ENCODE peak calls at places on chromosome 13, in seven cellular contexts. C is neuronal stem cell; N is endodermal cell; O is CD4-positive, alpha-beta T cell; P is CD4-positive, alpha-beta memory T cell; H is cardiac muscle cell; W is tibial nerve. M is an unnamed sample.

GRCh38 chr13:77833331-77833863 is 85.2 kb downstream of the EDNRB start:
- DNase-seq in C (no peak), N (no peak), O (no peak), P (no peak), H (no peak), W (peak; percentile 64), M (no peak)

GRCh38 chr13:45373116-45373606 is 32.2 kb upstream of the TPT1 start:
- DNase-seq in C (no peak), N (no peak), O (no peak), P (no peak), H (no peak), W (no peak), M (no peak)

GRCh38 chr13:98563071-98563470 is 13.8 kb downstream of the STK24 start:
- DNase-seq in C (no peak), N (no peak), O (peak; percentile 53), P (peak; percentile 54), H (no peak), W (no peak), M (no peak)

GRCh38 chr13:22594041-22594440 is 586.7 kb upstream of the SGCG start:
- DNase-seq in C (no peak), N (no peak), O (no peak), P (no peak), H (no peak), W (no peak), M (no peak)

GRCh38 chr13:23718916-23719470 is 148.8 kb downstream of the TNFRSF19 start:
- DNase-seq in C (no peak), N (no peak), O (no peak), P (no peak), H (no peak), W (no peak), M (no peak)

GRCh38 chr13:50033696-50034095 is 18.5 kb downstream of the KCNRG start:
- DNase-seq in C (no peak), N (no peak), O (no peak), P (no peak), H (no peak), W (no peak), M (no peak)

GRCh38 chr13:61040180-61040579 is 375.5 kb downstream of the PCDH20 start:
- DNase-seq in C (no peak), N (no peak), O (no peak), P (no peak), H (no peak), W (no peak), M (no peak)

GRCh38 chr13:95002968-95003813 is 290.8 kb upstream of the SOX21 start:
- DNase-seq in C (peak; percentile 17), N (peak; percentile 57), O (no peak), P (no peak), H (peak; percentile 23), W (no peak), M (no peak)

GRCh38 chr13:95510950-95511349 is 41.6 kb upstream of the CLDN10 start:
- DNase-seq in C (no peak), N (no peak), O (no peak), P (no peak), H (no peak), W (no peak), M (no peak)

GRCh38 chr13:97122381-97122996 is 99.6 kb upstream of the MBNL2 start:
- DNase-seq in C (no peak), N (no peak), O (no peak), P (no peak), H (no peak), W (no peak), M (no peak)

GRCh38 chr13:24097667-24098066 is 62.9 kb upstream of the SPATA13 start:
- DNase-seq in C (no peak), N (no peak), O (no peak), P (no peak), H (no peak), W (no peak), M (no peak)

GRCh38 chr13:38662362-38662761 is 24.5 kb upstream of the FREM2 start:
- DNase-seq in C (no peak), N (no peak), O (no peak), P (no peak), H (peak; percentile 56), W (no peak), M (no peak)

GRCh38 chr13:46655727-46656180 is 102.8 kb downstream of the LRCH1 start:
- DNase-seq in C (peak; percentile 23), N (no peak), O (no peak), P (no peak), H (peak; percentile 25), W (no peak), M (no peak)

GRCh38 chr13:44044544-44045178 is 165.0 kb downstream of the LACC1 start:
- DNase-seq in C (no peak), N (no peak), O (no peak), P (no peak), H (no peak), W (no peak), M (no peak)

GRCh38 chr13:37134411-37135041 is 29.1 kb upstream of the CSNK1A1L start:
- DNase-seq in C (no peak), N (no peak), O (no peak), P (no peak), H (no peak), W (no peak), M (no peak)

GRCh38 chr13:94020833-94021232 is 458.6 kb downstream of the DCT start:
- DNase-seq in C (no peak), N (no peak), O (no peak), P (no peak), H (no peak), W (no peak), M (no peak)

GRCh38 chr13:48985751-48986150 is 10.0 kb downstream of the FNDC3A start:
- DNase-seq in C (no peak), N (no peak), O (no peak), P (no peak), H (no peak), W (no peak), M (no peak)

GRCh38 chr13:110714798-110715394 is 1.4 kb downstream of the ING1 start:
- DNase-seq in C (peak; percentile 35), N (peak; percentile 83), O (peak; percentile 46), P (no peak), H (peak; percentile 63), W (peak; percentile 48), M (no peak)

GRCh38 chr13:97028441-97029299 is 34.4 kb upstream of the OXGR1 start:
- DNase-seq in C (peak; percentile 59), N (peak; percentile 80), O (peak; percentile 21), P (peak; percentile 28), H (peak; percentile 50), W (peak; percentile 84), M (no peak)

GRCh38 chr13:33767140-33767539 is 50.8 kb upstream of the RFC3 start:
- DNase-seq in C (no peak), N (no peak), O (no peak), P (no peak), H (no peak), W (no peak), M (no peak)

GRCh38 chr13:44158055-44158655 is 215.5 kb upstream of the SERP2 start:
- DNase-seq in C (no peak), N (no peak), O (no peak), P (no peak), H (no peak), W (peak; percentile 15), M (no peak)

GRCh38 chr13:96473463-96474157 is 383.7 kb downstream of the HS6ST3 start:
- DNase-seq in C (peak; percentile 20), N (no peak), O (no peak), P (no peak), H (peak; percentile 3), W (no peak), M (no peak)

GRCh38 chr13:110556224-110556606 is 5.3 kb downstream of the RAB20 start:
- DNase-seq in C (no peak), N (no peak), O (no peak), P (no peak), H (no peak), W (no peak), M (no peak)

GRCh38 chr13:79779761-79780160 is 298.8 kb downstream of the NDFIP2 start:
- DNase-seq in C (peak; percentile 24), N (peak; percentile 61), O (no peak), P (no peak), H (no peak), W (peak; percentile 42), M (peak; percentile 17)
- H3K27ac ChIP-seq in C (no peak overlapping the region), N (no peak overlapping the region), O (no peak overlapping the region), P (no peak overlapping the region), H (no peak overlapping the region), W (no peak overlapping the region), M (no peak overlapping the region)

DNA sequence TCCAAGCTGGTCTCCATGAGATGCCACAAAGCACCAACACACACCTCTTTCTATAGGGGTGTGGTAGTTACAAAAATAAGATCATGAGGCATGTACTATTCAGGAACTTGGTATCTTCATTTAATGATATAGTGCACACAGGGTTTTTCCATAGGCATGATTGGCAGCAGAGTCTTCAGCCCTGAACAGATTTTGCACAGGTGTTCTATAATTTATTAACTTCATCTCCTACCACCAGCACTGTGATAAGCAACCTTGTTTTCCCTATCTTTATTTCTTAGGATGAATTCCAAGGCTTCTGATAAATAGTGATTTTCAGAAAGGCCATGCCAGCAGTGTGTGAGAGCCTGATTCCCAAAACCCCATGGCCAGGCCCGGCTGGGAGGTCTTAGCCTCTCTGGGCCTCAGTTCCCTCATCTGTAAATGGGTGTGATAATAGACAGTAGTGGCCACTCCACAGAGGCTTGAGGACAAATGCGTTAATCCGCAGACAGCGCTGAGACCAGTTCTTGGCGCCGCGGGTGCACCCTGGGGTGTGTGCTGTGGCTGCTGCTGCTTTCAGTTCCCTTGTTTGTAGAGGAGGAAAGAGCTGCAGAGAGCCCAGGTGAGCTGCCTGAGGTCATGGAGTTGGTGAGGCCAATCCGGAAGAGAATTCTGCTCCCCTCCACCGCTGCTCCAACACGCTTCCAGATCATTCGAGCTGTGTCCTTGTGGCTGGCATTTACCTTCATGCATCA is 33.1 kb downstream of the DHRS12 start:
- DNase-seq in C (no peak), N (peak; percentile 49), O (no peak), P (no peak), H (no peak), W (no peak), M (no peak)
- H3K27ac ChIP-seq in C (no peak overlapping the region), N (no peak overlapping the region), O (no peak overlapping the region), P (no peak overlapping the region), H (no peak overlapping the region), W (peak overlapping the region; percentile 84), M (peak overlapping the region; percentile 38)

GRCh38 chr13:75366380-75367280 is 115.3 kb downstream of the TBC1D4 start:
- DNase-seq in C (no peak), N (no peak), O (no peak), P (no peak), H (no peak), W (no peak), M (no peak)
- H3K27ac ChIP-seq in C (no peak overlapping the region), N (no peak overlapping the region), O (no peak overlapping the region), P (no peak overlapping the region), H (no peak overlapping the region), W (no peak overlapping the region), M (no peak overlapping the region)

GRCh38 chr13:114035583-114036501 is 62.0 kb upstream of the C13orf46 start:
- DNase-seq in C (no peak), N (no peak), O (no peak), P (no peak), H (peak; percentile 18), W (peak; percentile 50), M (peak; percentile 78)

GRCh38 chr13:114033541-114034315 is 59.9 kb upstream of the C13orf46 start:
- DNase-seq in C (no peak), N (no peak), O (no peak), P (no peak), H (no peak), W (no peak), M (no peak)

GRCh38 chr13:114037674-114038073 is 63.8 kb upstream of the C13orf46 start:
- DNase-seq in C (no peak), N (no peak), O (no peak), P (no peak), H (no peak), W (no peak), M (peak; percentile 40)

GRCh38 chr13:114034481-114034891 is 60.6 kb upstream of the C13orf46 start:
- DNase-seq in C (no peak), N (no peak), O (no peak), P (no peak), H (no peak), W (no peak), M (no peak)

GRCh38 chr13:114035186-114035582 is 61.3 kb upstream of the C13orf46 start:
- DNase-seq in C (no peak), N (no peak), O (no peak), P (no peak), H (no peak), W (no peak), M (no peak)
- H3K27ac ChIP-seq in C (no peak overlapping the region), N (peak overlapping the region; percentile 73), O (no peak overlapping the region), P (no peak overlapping the region), H (no peak overlapping the region), W (peak overlapping the region; percentile 82), M (peak overlapping the region; percentile 95)

M was measured in substantia nigra.